ENCODE peak calls at places on chromosomes 5 and 9, in five cellular contexts. Q, F, G, O and L are unnamed samples.

GRCh38 chr5:1067141-1068121 is 44.4 kb downstream of the SLC12A7 start:
- DNase-seq in G (no peak), O (no peak), Q (no peak), F (no peak), L (no peak)

GRCh38 chr5:125470503-125470902 is 724.1 kb upstream of the ZNF608 start:
- DNase-seq in O (no peak), G (no peak), F (no peak), Q (no peak), L (no peak)

GRCh38 chr5:673140-673836 is 19.9 kb downstream of the TPPP start:
- DNase-seq in G (no peak), F (no peak), Q (no peak), O (no peak), L (peak)

GRCh38 chr9:13324988-13325387 is 45.5 kb upstream of the MPDZ start:
- DNase-seq in O (no peak), Q (no peak), F (no peak), G (no peak), L (no peak)

GRCh38 chr5:120841830-120842229 is 377.7 kb downstream of the PRR16 start:
- DNase-seq in G (no peak), O (no peak), Q (no peak), F (no peak), L (no peak)

GRCh38 chr5:151107084-151107483 is 26.2 kb upstream of the TNIP1 start:
- DNase-seq in G (no peak), Q (no peak), O (no peak), F (no peak), L (no peak)

GRCh38 chr9:91746904-91747303 is 203.1 kb downstream of the ROR2 start:
- DNase-seq in O (no peak), Q (no peak), F (no peak), G (no peak), L (no peak)

GRCh38 chr9:89496645-89497044 is 1.3 kb downstream of the SEMA4D start:
- DNase-seq in O (no peak), G (no peak), F (no peak), Q (no peak), L (no peak)

GRCh38 chr9:113599647-113600476 is 136.3 kb downstream of the RGS3 start:
- DNase-seq in O (no peak), G (peak), Q (no peak), F (no peak), L (peak)

GRCh38 chr9:19372576-19372975 is 7.5 kb downstream of the RPS6 start:
- DNase-seq in F (no peak), Q (no peak), O (no peak), G (no peak), L (no peak)

GRCh38 chr5:77628840-77629552 is 9.5 kb downstream of the OTP start:
- DNase-seq in G (no peak), O (peak), Q (no peak), F (no peak), L (no peak)

GRCh38 chr9:128555180-128555721 is 2.9 kb downstream of the SPTAN1 start:
- DNase-seq in Q (no peak), O (peak), F (peak), G (peak), L (peak)

GRCh38 chr5:96809898-96810297 is 2.2 kb upstream of the ERAP1 start:
- DNase-seq in O (no peak), Q (no peak), F (no peak), G (no peak), L (no peak)

GRCh38 chr5:172533399-172534228 is 79.3 kb upstream of the SH3PXD2B start:
- DNase-seq in O (no peak), F (no peak), Q (no peak), G (no peak), L (peak)

GRCh38 chr9:69469136-69469535 is 144.1 kb downstream of the ENTREP1 start:
- DNase-seq in Q (no peak), F (no peak), O (no peak), G (no peak), L (no peak)

GRCh38 chr9:133389025-133389557 is 12.9 kb downstream of the STKLD1 start:
- DNase-seq in F (no peak), O (no peak), Q (no peak), G (no peak), L (no peak)

GRCh38 chr5:142087920-142088679 is 20.5 kb upstream of the NDFIP1 start:
- DNase-seq in G (no peak), F (no peak), O (peak), Q (no peak), L (no peak)

GRCh38 chr9:136804509-136805206 is 3.1 kb upstream of the RABL6 start:
- DNase-seq in F (no peak), O (peak), G (no peak), Q (no peak), L (no peak)

GRCh38 chr5:80998590-80998979 is 38.4 kb downstream of the RASGRF2 start:
- DNase-seq in Q (no peak), G (no peak), O (no peak), F (no peak), L (no peak)

GRCh38 chr5:95815143-95815729 is 7.3 kb downstream of the GLRX start:
- DNase-seq in Q (no peak), F (no peak), G (no peak), O (no peak), L (no peak)

GRCh38 chr5:111892949-111893348 is 136.0 kb upstream of the NREP start:
- DNase-seq in G (peak), Q (no peak), F (no peak), O (no peak), L (no peak)

GRCh38 chr5:109852371-109853160 is 162.8 kb downstream of the MAN2A1 start:
- DNase-seq in F (no peak), O (no peak), Q (no peak), G (peak), L (no peak)

GRCh38 chr9:79353856-79354520 is 217.8 kb upstream of the TLE4 start:
- DNase-seq in O (no peak), G (peak), Q (no peak), F (no peak), L (no peak)

GRCh38 chr9:127572961-127573727 is 38.9 kb upstream of the STXBP1 start:
- DNase-seq in O (peak), F (no peak), G (peak), Q (no peak), L (no peak)

DNA sequence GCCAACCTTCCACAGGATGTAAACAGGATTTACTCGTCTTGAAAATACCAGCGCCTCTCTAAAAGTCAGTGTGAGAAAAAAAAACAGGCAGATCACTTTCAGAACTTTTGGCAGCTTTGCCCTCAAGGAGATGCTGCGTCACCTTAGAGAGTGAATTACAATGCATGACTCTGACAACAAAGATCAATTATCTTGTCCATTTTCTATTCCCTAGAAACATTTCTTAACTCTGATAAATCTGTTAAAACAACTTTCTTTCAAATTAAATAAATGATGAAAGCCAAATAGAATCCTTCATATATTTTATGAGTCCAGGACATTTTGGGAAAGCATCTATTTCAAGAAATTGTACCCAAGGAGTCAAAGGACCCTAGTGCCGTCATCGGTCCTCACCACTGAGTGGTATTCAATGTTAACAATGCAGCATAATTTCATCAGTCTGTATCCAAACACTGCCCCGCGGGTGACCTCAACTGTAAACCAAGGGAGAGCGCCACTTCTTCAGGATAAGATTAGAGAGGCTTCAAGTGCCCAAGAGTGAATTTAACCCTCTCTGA is 536.0 kb downstream of the PDE4D start:
- DNase-seq in G (peak), O (no peak), Q (no peak), F (no peak), L (no peak)
- H3K27ac ChIP-seq in G (no peak), O (no peak), Q (no peak), F (no peak), L (no peak)

GRCh38 chr9:124304285-124304684 is 46.5 kb downstream of the NEK6 start:
- DNase-seq in F (no peak), G (no peak), O (no peak), Q (no peak), L (no peak)
- H2BK12ac ChIP-seq in F (no peak), G (no peak), O (peak), Q (no peak), L (no peak)

GRCh38 chr5:17169507-17169906 is 47.9 kb upstream of the BASP1 start:
- DNase-seq in Q (no peak), G (peak), O (peak), F (no peak), L (no peak)
- H4K8ac ChIP-seq in Q (no peak), G (no peak), O (no peak), F (no peak), L (no peak)

GRCh38 chr5:180323929-180324632 is 29.1 kb downstream of the GFPT2 start:
- DNase-seq in Q (no peak), F (no peak), O (peak), G (peak), L (no peak)
- H3K27ac ChIP-seq in Q (no peak), F (no peak), O (no peak), G (peak), L (no peak)

GRCh38 chr9:94853887-94854286 is 127.4 kb downstream of the AOPEP start:
- DNase-seq in Q (no peak), G (no peak), O (no peak), F (no peak), L (no peak)
- H2BK12ac ChIP-seq in Q (no peak), G (no peak), O (no peak), F (no peak), L (no peak)